ENCODE peak calls at places on chromosomes 13 and 19, in six cellular contexts. U, J, W, K, F and M are unnamed samples.

GRCh38 chr13:96958286-96958891 is 35.9 kb downstream of the OXGR1 start:
- DNase-seq in U (peak; percentile 1), J (peak; percentile 46), W (peak; percentile 16), K (no peak), F (peak; percentile 54), M (peak; percentile 85)

GRCh38 chr13:50438351-50438750 is 405.1 kb downstream of the DLEU7 start:
- DNase-seq in U (no peak), J (no peak), W (no peak), K (no peak), F (no peak), M (no peak)

GRCh38 chr13:41802033-41802683 is 158.8 kb downstream of the VWA8 start:
- DNase-seq in U (no peak), J (no peak), W (no peak), K (peak; percentile 22), F (no peak), M (no peak)

GRCh38 chr19:16043156-16043757 is 33.0 kb upstream of the TPM4 start:
- DNase-seq in U (no peak), J (no peak), W (no peak), K (no peak), F (no peak), M (no peak)

GRCh38 chr19:15866646-15867045 is 31.2 kb downstream of the CYP4F2 start:
- DNase-seq in U (no peak), J (no peak), W (no peak), K (peak; percentile 51), F (no peak), M (no peak)

GRCh38 chr13:43905435-43906031 is 25.8 kb downstream of the LACC1 start:
- DNase-seq in U (peak; percentile 39), J (peak; percentile 69), W (peak; percentile 47), K (peak; percentile 29), F (peak; percentile 57), M (peak; percentile 65)

GRCh38 chr13:23902975-23903905 is 5.9 kb upstream of the C1QTNF9B start:
- DNase-seq in U (no peak), J (no peak), W (no peak), K (no peak), F (no peak), M (peak; percentile 8)

GRCh38 chr13:99721606-99722384 is 220.5 kb downstream of the TM9SF2 start:
- DNase-seq in U (no peak), J (peak; percentile 12), W (no peak), K (peak; percentile 25), F (no peak), M (no peak)

GRCh38 chr19:19643158-19644053 is at the start of gene GMIP:
- DNase-seq in U (no peak), J (peak; percentile 29), W (no peak), K (peak; percentile 37), F (peak; percentile 35), M (peak; percentile 36)

GRCh38 chr13:113428871-113429607 is 24.2 kb downstream of the ADPRHL1 start:
- DNase-seq in U (no peak), J (no peak), W (no peak), K (no peak), F (no peak), M (no peak)

GRCh38 chr13:97726664-97727235 is 226.7 kb upstream of the IPO5 start:
- DNase-seq in U (no peak), J (peak; percentile 64), W (no peak), K (no peak), F (no peak), M (no peak)

GRCh38 chr13:99370476-99371272 is 63.5 kb upstream of the GPR183 start:
- DNase-seq in U (no peak), J (no peak), W (no peak), K (no peak), F (no peak), M (peak; percentile 17)

GRCh38 chr19:18807861-18808331 is 16.8 kb upstream of the COMP start:
- DNase-seq in U (no peak), J (no peak), W (no peak), K (no peak), F (no peak), M (no peak)

GRCh38 chr13:91046715-91047327 is 300.7 kb upstream of the MIR17HG start:
- DNase-seq in U (no peak), J (no peak), W (no peak), K (no peak), F (no peak), M (no peak)

GRCh38 chr19:48413879-48414623 is 20.6 kb downstream of the GRIN2D start:
- DNase-seq in U (no peak), J (no peak), W (no peak), K (peak; percentile 5), F (no peak), M (no peak)

GRCh38 chr13:83221256-83221655 is 661.0 kb downstream of the SLITRK1 start:
- DNase-seq in U (no peak), J (peak; percentile 63), W (no peak), K (no peak), F (no peak), M (no peak)

GRCh38 chr19:55494172-55494761 is 6.0 kb downstream of the SSC5D start:
- DNase-seq in U (peak; percentile 31), J (peak; percentile 28), W (no peak), K (no peak), F (no peak), M (no peak)

GRCh38 chr13:100106005-100106404 is 17.1 kb downstream of the PCCA start:
- DNase-seq in U (peak; percentile 29), J (peak; percentile 44), W (no peak), K (no peak), F (no peak), M (no peak)